ENCODE peak calls at places on chromosome 10, in seven cellular contexts. F is suprapubic skin, A is GM23338, E is PC-3, U is IMR-90, X is fibroblast of lung, O is thoracic aorta. R is an unnamed sample.

GRCh38 chr10:71342850-71343773 is 24.1 kb downstream of the SLC29A3 start:
- DNase-seq in F (no peak), A (no peak), E (peak; percentile 61), U (peak; percentile 44), X (peak; percentile 75), O (no peak), R (no peak)

GRCh38 chr10:100847440-100847839 is 65.3 kb upstream of the SLF2 start:
- DNase-seq in F (no peak), A (no peak), E (peak; percentile 16), U (peak; percentile 52), X (no peak), O (no peak), R (peak; percentile 15)

GRCh38 chr10:46068117-46068516 is 22.0 kb upstream of the MSMB start:
- DNase-seq in F (no peak), A (no peak), E (no peak), U (no peak), X (no peak), O (no peak), R (no peak)

GRCh38 chr10:70699659-70700174 is 27.4 kb downstream of the ADAMTS14 start:
- DNase-seq in F (no peak), A (peak; percentile 43), E (peak; percentile 26), U (no peak), X (no peak), O (no peak), R (peak; percentile 30)

GRCh38 chr10:24254180-24254579 is 45.2 kb downstream of the KIAA1217 start:
- DNase-seq in F (no peak), A (no peak), E (peak; percentile 54), U (peak; percentile 40), X (peak; percentile 4), O (no peak), R (no peak)

GRCh38 chr10:12484945-12485805 is 135.8 kb downstream of the CAMK1D start:
- DNase-seq in F (no peak), A (peak; percentile 41), E (no peak), U (no peak), X (no peak), O (peak; percentile 10), R (no peak)

GRCh38 chr10:60384006-60384405 is 5.7 kb downstream of the ANK3 start:
- DNase-seq in F (no peak), A (no peak), E (no peak), U (peak; percentile 35), X (peak; percentile 15), O (no peak), R (no peak)

GRCh38 chr10:26714816-26715487 is 17.5 kb downstream of the PDSS1 start:
- DNase-seq in F (no peak), A (no peak), E (no peak), U (no peak), X (no peak), O (no peak), R (no peak)

GRCh38 chr10:21257919-21258318 is 267.6 kb downstream of the SKIDA1 start:
- DNase-seq in F (no peak), A (no peak), E (no peak), U (peak; percentile 25), X (no peak), O (no peak), R (no peak)

GRCh38 chr10:89633484-89633883 is 11.6 kb downstream of the PANK1 start:
- DNase-seq in F (no peak), A (no peak), E (peak; percentile 67), U (peak; percentile 91), X (peak; percentile 89), O (no peak), R (no peak)

GRCh38 chr10:24440817-24441790 is 232.2 kb downstream of the KIAA1217 start:
- DNase-seq in F (no peak), A (peak; percentile 24), E (peak; percentile 38), U (peak; percentile 87), X (peak; percentile 59), O (no peak), R (no peak)

GRCh38 chr10:44036425-44036824 is 348.5 kb downstream of the CXCL12 start:
- DNase-seq in F (no peak), A (no peak), E (no peak), U (no peak), X (no peak), O (no peak), R (no peak)

GRCh38 chr10:132961864-132962622 is 19.7 kb upstream of the CFAP46 start:
- DNase-seq in F (peak; percentile 64), A (peak; percentile 96), E (peak; percentile 69), U (peak; percentile 67), X (peak; percentile 78), O (no peak), R (peak; percentile 19)

GRCh38 chr10:35821339-35821911 is 179.3 kb upstream of the FZD8 start:
- DNase-seq in F (no peak), A (no peak), E (no peak), U (no peak), X (no peak), O (no peak), R (no peak)

GRCh38 chr10:133163889-133164815 is 4.1 kb downstream of the KNDC1 start:
- DNase-seq in F (no peak), A (peak; percentile 44), E (no peak), U (no peak), X (no peak), O (no peak), R (no peak)

GRCh38 chr10:129101232-129101980 is 365.6 kb upstream of the MGMT start:
- DNase-seq in F (no peak), A (no peak), E (no peak), U (no peak), X (no peak), O (no peak), R (no peak)

GRCh38 chr10:73858013-73858708 is 16.2 kb downstream of the CAMK2G start:
- DNase-seq in F (no peak), A (no peak), E (no peak), U (no peak), X (no peak), O (no peak), R (no peak)

GRCh38 chr10:68989317-68989990 is 851 bp downstream of the KIFBP start:
- DNase-seq in F (no peak), A (peak; percentile 12), E (no peak), U (peak; percentile 13), X (peak; percentile 20), O (no peak), R (no peak)

GRCh38 chr10:119020627-119020946 is 8.9 kb upstream of the NANOS1 start:
- DNase-seq in F (no peak), A (no peak), E (peak; percentile 7), U (peak; percentile 24), X (peak; percentile 24), O (no peak), R (no peak)

GRCh38 chr10:130336612-130337304 is 200.6 kb downstream of the GLRX3 start:
- DNase-seq in F (no peak), A (no peak), E (no peak), U (no peak), X (no peak), O (no peak), R (no peak)

GRCh38 chr10:71736570-71737355 is 17.2 kb upstream of the C10orf105 start:
- DNase-seq in F (no peak), A (no peak), E (no peak), U (no peak), X (no peak), O (no peak), R (no peak)

GRCh38 chr10:78640981-78641646 is 427.7 kb upstream of the ZMIZ1 start:
- DNase-seq in F (no peak), A (no peak), E (no peak), U (no peak), X (no peak), O (no peak), R (no peak)
- TF ChIP-seq CTCF in F (no peak), A (no peak), E (no peak), U (no peak), X (no peak), O (no peak), R (no peak)

GRCh38 chr10:94085288-94085687 is 91.6 kb downstream of the PLCE1 start:
- DNase-seq in F (no peak), A (no peak), E (no peak), U (peak; percentile 12), X (no peak), O (no peak), R (no peak)

GRCh38 chr10:94092848-94093247 is 99.1 kb downstream of the PLCE1 start:
- DNase-seq in F (no peak), A (no peak), E (peak; percentile 10), U (peak; percentile 25), X (peak; percentile 71), O (peak; percentile 26), R (no peak)

GRCh38 chr10:94085766-94086437 is 92.2 kb downstream of the PLCE1 start:
- DNase-seq in F (no peak), A (no peak), E (no peak), U (no peak), X (no peak), O (no peak), R (no peak)

GRCh38 chr10:94093286-94093905 is 99.7 kb downstream of the PLCE1 start:
- DNase-seq in F (no peak), A (no peak), E (no peak), U (peak; percentile 42), X (peak; percentile 18), O (no peak), R (no peak)

GRCh38 chr10:94088926-94089381 is 95.2 kb downstream of the PLCE1 start:
- DNase-seq in F (no peak), A (no peak), E (peak; percentile 15), U (peak; percentile 70), X (peak; percentile 75), O (no peak), R (no peak)
- H3K4me1 ChIP-seq in F (no peaks in the 10 kb centered on the region), A (peaks cover 8% of the 10 kb centered on the region), E (peaks cover 3% of the 10 kb centered on the region), U (peaks cover 8% of the 10 kb centered on the region), X (peaks cover 9% of the 10 kb centered on the region), O (peaks cover 24% of the 10 kb centered on the region), R (no peaks in the 10 kb centered on the region)

GRCh38 chr10:47150581-47150980 is 149.4 kb upstream of the GDF10 start:
- DNase-seq in F (no peak), A (no peak), E (no peak), U (no peak), X (no peak), O (no peak), R (no peak)

GRCh38 chr10:47154762-47155161 is 145.2 kb upstream of the GDF10 start:
- DNase-seq in F (no peak), A (no peak), E (no peak), U (no peak), X (no peak), O (no peak), R (no peak)

GRCh38 chr10:47151880-47152279 is 148.1 kb upstream of the GDF10 start:
- DNase-seq in F (no peak), A (no peak), E (no peak), U (no peak), X (no peak), O (no peak), R (no peak)

GRCh38 chr10:47156873-47157272 is 143.1 kb upstream of the GDF10 start:
- DNase-seq in F (no peak), A (no peak), E (no peak), U (no peak), X (no peak), O (no peak), R (no peak)

GRCh38 chr10:47152861-47153349 is 147.1 kb upstream of the GDF10 start:
- DNase-seq in F (no peak), A (peak; percentile 44), E (peak; percentile 54), U (no peak), X (no peak), O (no peak), R (peak; percentile 83)
- TF ChIP-seq CTCF in F (no peak), A (peak; percentile 54), E (peak; percentile 53), U (peak; percentile 31), X (peak; percentile 17), O (peak; percentile 44), R (peak; percentile 45)

DNA sequence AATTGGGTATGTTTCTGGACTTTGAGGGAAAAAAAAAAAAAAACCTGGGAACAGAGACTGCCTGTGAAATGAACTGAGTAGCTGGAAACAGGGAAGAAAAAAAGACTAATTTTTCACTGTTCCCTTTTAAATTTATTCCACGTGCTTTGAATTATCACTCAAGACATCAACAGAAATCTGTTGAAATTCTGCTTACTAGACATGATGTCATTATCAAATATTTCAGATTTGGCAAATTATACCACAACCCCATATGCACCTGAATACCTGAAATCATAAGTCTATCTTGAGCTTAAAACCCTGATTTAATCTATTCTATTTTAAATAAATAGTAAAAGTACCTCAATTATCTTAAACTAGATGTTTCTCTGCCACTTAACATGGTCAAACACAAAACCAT is 5.0 kb upstream of the REEP3 start:
- DNase-seq in F (no peak), A (no peak), E (no peak), U (no peak), X (no peak), O (no peak), R (no peak)
- H3K4me1 ChIP-seq in F (peaks cover 55% of the 10 kb centered on the region), A (peaks cover 66% of the 10 kb centered on the region), E (peaks cover 63% of the 10 kb centered on the region), U (peaks cover 8% of the 10 kb centered on the region), X (peaks cover 2% of the 10 kb centered on the region), O (peaks cover 43% of the 10 kb centered on the region), R (peaks cover 39% of the 10 kb centered on the region)

R was measured in keratinocyte.